ENCODE peak calls at places on chromosome 7, in four cellular contexts. One of them, this sample, is unnamed.

GRCh38 chr7:148264933-148265557 is 325.5 kb upstream of the C7orf33 start:
- DNase-seq in dorsolateral prefrontal cortex: peak
- DNase-seq in progenitor cell of endocrine pancreas: no peak
- DNase-seq in spleen: no peak
- DNase-seq in this sample: no peak

GRCh38 chr7:90717286-90718060 is 121.4 kb downstream of the CDK14 start:
- DNase-seq in dorsolateral prefrontal cortex: no peak
- DNase-seq in progenitor cell of endocrine pancreas: no peak
- DNase-seq in spleen: no peak
- DNase-seq in this sample: no peak

GRCh38 chr7:28700790-28701203 is 257.3 kb downstream of the TRIL start:
- DNase-seq in dorsolateral prefrontal cortex: no peak
- DNase-seq in progenitor cell of endocrine pancreas: no peak
- DNase-seq in spleen: no peak
- DNase-seq in this sample: no peak

GRCh38 chr7:69732203-69732602 is 133.9 kb downstream of the AUTS2 start:
- DNase-seq in dorsolateral prefrontal cortex: no peak
- DNase-seq in progenitor cell of endocrine pancreas: no peak
- DNase-seq in spleen: no peak
- DNase-seq in this sample: no peak

GRCh38 chr7:132049462-132050304 is 493.3 kb upstream of the PODXL start:
- DNase-seq in dorsolateral prefrontal cortex: no peak
- DNase-seq in progenitor cell of endocrine pancreas: peak
- DNase-seq in spleen: no peak
- DNase-seq in this sample: peak

GRCh38 chr7:152909683-152910544 is 150.4 kb downstream of the ACTR3B start:
- DNase-seq in dorsolateral prefrontal cortex: no peak
- DNase-seq in progenitor cell of endocrine pancreas: no peak
- DNase-seq in spleen: no peak
- DNase-seq in this sample: no peak

GRCh38 chr7:47521041-47521795 is 60.7 kb downstream of the TNS3 start:
- DNase-seq in dorsolateral prefrontal cortex: no peak
- DNase-seq in progenitor cell of endocrine pancreas: no peak
- DNase-seq in spleen: peak
- DNase-seq in this sample: no peak

GRCh38 chr7:21941570-21942224 is 4.0 kb downstream of the CDCA7L start:
- DNase-seq in dorsolateral prefrontal cortex: no peak
- DNase-seq in progenitor cell of endocrine pancreas: no peak
- DNase-seq in spleen: no peak
- DNase-seq in this sample: no peak

GRCh38 chr7:151226875-151227782 is at the start of gene ABCF2:
- DNase-seq in dorsolateral prefrontal cortex: peak
- DNase-seq in progenitor cell of endocrine pancreas: peak
- DNase-seq in spleen: peak
- DNase-seq in this sample: peak

GRCh38 chr7:102279537-102280400 is 6.9 kb upstream of the SH2B2 start:
- DNase-seq in dorsolateral prefrontal cortex: no peak
- DNase-seq in progenitor cell of endocrine pancreas: peak
- DNase-seq in spleen: peak
- DNase-seq in this sample: peak

GRCh38 chr7:79199961-79200360 is 253.5 kb downstream of the MAGI2 start:
- DNase-seq in dorsolateral prefrontal cortex: no peak
- DNase-seq in progenitor cell of endocrine pancreas: no peak
- DNase-seq in spleen: no peak
- DNase-seq in this sample: no peak

GRCh38 chr7:50142421-50143113 is 49.5 kb upstream of the ZPBP start:
- DNase-seq in dorsolateral prefrontal cortex: no peak
- DNase-seq in progenitor cell of endocrine pancreas: no peak
- DNase-seq in spleen: no peak
- DNase-seq in this sample: no peak

GRCh38 chr7:48781783-48782182 is 142.6 kb upstream of the CDC14C start:
- DNase-seq in dorsolateral prefrontal cortex: no peak
- DNase-seq in progenitor cell of endocrine pancreas: no peak
- DNase-seq in spleen: no peak
- DNase-seq in this sample: no peak

GRCh38 chr7:101537205-101537604 is 91.9 kb downstream of the MYL10 start:
- DNase-seq in dorsolateral prefrontal cortex: no peak
- DNase-seq in progenitor cell of endocrine pancreas: no peak
- DNase-seq in spleen: no peak
- DNase-seq in this sample: no peak

GRCh38 chr7:137109966-137110930 is 233.3 kb downstream of the PTN start:
- DNase-seq in dorsolateral prefrontal cortex: no peak
- DNase-seq in progenitor cell of endocrine pancreas: no peak
- DNase-seq in spleen: no peak
- DNase-seq in this sample: no peak

GRCh38 chr7:31099451-31100444 is 47.6 kb downstream of the ADCYAP1R1 start:
- DNase-seq in dorsolateral prefrontal cortex: peak
- DNase-seq in progenitor cell of endocrine pancreas: no peak
- DNase-seq in spleen: peak
- DNase-seq in this sample: no peak

GRCh38 chr7:149559711-149560110 is 62.1 kb upstream of the ZNF746 start:
- DNase-seq in dorsolateral prefrontal cortex: no peak
- DNase-seq in progenitor cell of endocrine pancreas: no peak
- DNase-seq in spleen: no peak
- DNase-seq in this sample: no peak

GRCh38 chr7:28330384-28331070 is 81.8 kb upstream of the CREB5 start:
- DNase-seq in dorsolateral prefrontal cortex: no peak
- DNase-seq in progenitor cell of endocrine pancreas: no peak
- DNase-seq in spleen: no peak
- DNase-seq in this sample: no peak

GRCh38 chr7:74023037-74023436 is 4.9 kb upstream of the ELN start:
- DNase-seq in dorsolateral prefrontal cortex: no peak
- DNase-seq in progenitor cell of endocrine pancreas: no peak
- DNase-seq in spleen: no peak
- DNase-seq in this sample: no peak
- TF ChIP-seq CTCF in dorsolateral prefrontal cortex: no peak
- TF ChIP-seq CTCF in progenitor cell of endocrine pancreas: no peak
- TF ChIP-seq CTCF in spleen: no peak
- TF ChIP-seq CTCF in this sample: no peak

DNA sequence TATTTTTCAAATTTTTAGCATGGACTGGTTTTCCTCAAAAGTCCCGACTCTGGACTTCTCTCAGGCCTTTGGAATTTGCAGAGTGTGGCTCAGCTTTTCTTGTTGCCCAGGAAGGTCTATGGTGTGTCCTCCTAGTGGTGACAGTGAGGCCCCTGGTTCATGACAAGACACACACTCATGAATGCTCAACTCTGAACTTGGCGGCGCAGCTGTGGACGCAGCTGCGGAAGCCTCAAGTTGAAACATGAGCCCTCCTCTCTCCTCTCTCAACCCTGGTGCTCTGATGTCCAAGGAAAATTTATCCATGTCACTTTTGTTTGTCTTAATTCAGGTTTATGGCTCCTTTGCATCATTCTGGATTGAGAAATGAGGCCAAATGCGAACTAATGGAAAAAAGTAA is 183.9 kb downstream of the HECW1 start:
- DNase-seq in dorsolateral prefrontal cortex: no peak
- DNase-seq in progenitor cell of endocrine pancreas: no peak
- DNase-seq in spleen: no peak
- DNase-seq in this sample: no peak
- TF ChIP-seq CTCF in dorsolateral prefrontal cortex: peak
- TF ChIP-seq CTCF in progenitor cell of endocrine pancreas: no peak
- TF ChIP-seq CTCF in spleen: no peak
- TF ChIP-seq CTCF in this sample: no peak

DNA sequence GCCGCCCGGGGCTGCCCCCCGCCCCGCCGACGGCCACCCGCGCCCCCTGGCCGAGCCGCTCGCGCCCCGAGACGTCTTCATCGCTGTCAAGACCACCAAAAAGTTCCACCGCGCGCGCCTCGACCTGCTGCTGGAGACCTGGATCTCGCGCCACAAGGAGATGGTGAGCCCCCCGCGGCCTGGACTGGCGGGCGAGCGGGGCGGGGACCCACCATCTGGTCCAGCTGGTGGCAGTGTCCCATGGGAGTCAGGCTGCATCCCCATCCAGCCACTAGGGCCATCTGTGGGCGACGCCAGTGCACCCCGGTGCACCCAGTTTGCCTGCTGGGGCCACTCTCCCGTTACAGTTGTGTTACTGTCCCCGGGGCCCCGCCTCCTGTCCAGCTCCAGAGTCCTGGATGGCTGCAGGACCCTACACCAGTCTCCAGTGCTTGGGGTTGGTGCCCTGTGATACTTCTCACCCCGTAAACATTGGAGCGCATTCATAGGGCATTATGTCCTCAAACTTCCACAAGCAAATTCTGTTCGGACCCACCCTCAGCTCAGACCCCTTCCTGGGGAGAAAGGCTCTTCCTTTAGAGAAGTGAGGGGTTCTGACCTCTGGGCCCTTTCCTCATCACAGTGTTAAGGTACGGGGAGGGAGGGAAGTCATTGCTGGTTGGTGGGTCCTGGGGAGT is 695 bp downstream of the LFNG start:
- DNase-seq in dorsolateral prefrontal cortex: no peak
- DNase-seq in progenitor cell of endocrine pancreas: no peak
- DNase-seq in spleen: peak
- DNase-seq in this sample: no peak
- TF ChIP-seq CTCF in dorsolateral prefrontal cortex: peak
- TF ChIP-seq CTCF in progenitor cell of endocrine pancreas: peak
- TF ChIP-seq CTCF in spleen: no peak
- TF ChIP-seq CTCF in this sample: no peak

DNA sequence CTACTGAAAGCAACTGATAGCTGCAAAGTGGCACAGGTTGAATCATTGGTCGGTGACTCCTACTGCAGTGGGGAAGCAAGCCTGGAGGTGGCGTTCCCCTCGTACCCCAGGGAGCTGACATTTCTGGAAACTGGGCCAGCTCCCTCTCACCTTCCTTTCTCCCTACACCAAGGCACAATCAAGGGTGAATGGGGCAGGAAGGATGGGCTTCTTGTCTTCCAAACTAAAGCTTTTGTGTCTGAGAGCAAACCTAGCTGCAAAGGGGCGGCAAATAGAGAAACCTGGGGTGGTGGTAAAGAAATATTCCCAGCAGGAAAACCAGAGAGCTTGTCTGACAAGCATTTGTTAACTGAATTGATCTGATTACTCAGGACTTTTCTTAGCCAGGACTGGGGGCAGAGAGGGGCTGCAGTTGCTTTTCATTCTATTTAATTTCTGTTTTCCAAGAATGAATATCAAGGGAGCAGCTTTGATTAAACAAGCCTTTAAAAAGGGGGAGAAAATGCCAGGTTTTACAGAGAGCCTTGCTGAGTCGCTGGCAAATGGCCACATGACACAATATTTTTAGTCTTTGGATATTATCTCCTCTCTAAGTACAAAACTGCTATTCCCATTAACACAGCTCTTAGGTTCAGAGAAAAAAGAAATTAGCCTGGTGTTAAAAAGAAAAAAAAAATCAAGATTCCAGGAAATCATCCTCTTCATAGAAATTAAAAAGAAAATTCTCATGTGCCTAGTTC is 27.8 kb downstream of the CDHR3 start:
- DNase-seq in dorsolateral prefrontal cortex: no peak
- DNase-seq in progenitor cell of endocrine pancreas: no peak
- DNase-seq in spleen: no peak
- DNase-seq in this sample: peak
- TF ChIP-seq CTCF in dorsolateral prefrontal cortex: no peak
- TF ChIP-seq CTCF in progenitor cell of endocrine pancreas: peak
- TF ChIP-seq CTCF in spleen: no peak
- TF ChIP-seq CTCF in this sample: no peak

DNA sequence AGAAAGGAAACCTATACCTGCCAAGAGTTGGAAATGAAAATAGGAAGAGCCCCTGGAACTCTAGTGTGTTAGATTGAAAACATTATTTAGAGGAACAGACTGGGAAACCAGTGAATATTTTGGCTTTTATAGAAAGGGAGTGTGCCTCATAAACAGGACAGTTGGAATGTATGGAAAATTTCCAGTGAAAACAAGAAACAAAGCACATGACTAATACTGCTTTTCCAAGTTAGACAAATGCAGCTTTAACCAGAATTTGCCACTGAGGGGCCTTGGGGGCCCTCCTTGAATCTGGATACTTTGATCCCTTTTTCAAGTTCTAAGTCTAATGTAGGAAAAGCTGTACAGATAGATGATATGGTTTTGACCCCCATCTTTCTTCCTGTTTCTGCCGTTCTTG is 21.2 kb downstream of the ITGB8 start:
- DNase-seq in dorsolateral prefrontal cortex: no peak
- DNase-seq in progenitor cell of endocrine pancreas: no peak
- DNase-seq in spleen: no peak
- DNase-seq in this sample: no peak
- TF ChIP-seq CTCF in dorsolateral prefrontal cortex: no peak
- TF ChIP-seq CTCF in progenitor cell of endocrine pancreas: no peak
- TF ChIP-seq CTCF in spleen: no peak
- TF ChIP-seq CTCF in this sample: no peak

GRCh38 chr7:76512941-76513816 is 2.8 kb downstream of the UPK3B start:
- DNase-seq in dorsolateral prefrontal cortex: no peak
- DNase-seq in progenitor cell of endocrine pancreas: no peak
- DNase-seq in spleen: peak
- DNase-seq in this sample: peak
- TF ChIP-seq CTCF in dorsolateral prefrontal cortex: no peak
- TF ChIP-seq CTCF in progenitor cell of endocrine pancreas: peak
- TF ChIP-seq CTCF in spleen: no peak
- TF ChIP-seq CTCF in this sample: peak

GRCh38 chr7:108875139-108875538 is 305.5 kb downstream of the DNAJB9 start:
- DNase-seq in dorsolateral prefrontal cortex: no peak
- DNase-seq in progenitor cell of endocrine pancreas: no peak
- DNase-seq in spleen: no peak
- DNase-seq in this sample: no peak
- TF ChIP-seq CTCF in dorsolateral prefrontal cortex: no peak
- TF ChIP-seq CTCF in progenitor cell of endocrine pancreas: peak
- TF ChIP-seq CTCF in spleen: no peak
- TF ChIP-seq CTCF in this sample: no peak

GRCh38 chr7:3994764-3995163 is 687.3 kb upstream of the FOXK1 start:
- DNase-seq in dorsolateral prefrontal cortex: no peak
- DNase-seq in progenitor cell of endocrine pancreas: no peak
- DNase-seq in spleen: no peak
- DNase-seq in this sample: no peak

GRCh38 chr7:3998060-3998459 is 684.0 kb upstream of the FOXK1 start:
- DNase-seq in dorsolateral prefrontal cortex: no peak
- DNase-seq in progenitor cell of endocrine pancreas: no peak
- DNase-seq in spleen: no peak
- DNase-seq in this sample: no peak

GRCh38 chr7:3992841-3993240 is 689.3 kb upstream of the FOXK1 start:
- DNase-seq in dorsolateral prefrontal cortex: no peak
- DNase-seq in progenitor cell of endocrine pancreas: no peak
- DNase-seq in spleen: no peak
- DNase-seq in this sample: no peak

GRCh38 chr7:3991771-3992231 is 690.3 kb upstream of the FOXK1 start:
- DNase-seq in dorsolateral prefrontal cortex: no peak
- DNase-seq in progenitor cell of endocrine pancreas: no peak
- DNase-seq in spleen: no peak
- DNase-seq in this sample: no peak

DNA sequence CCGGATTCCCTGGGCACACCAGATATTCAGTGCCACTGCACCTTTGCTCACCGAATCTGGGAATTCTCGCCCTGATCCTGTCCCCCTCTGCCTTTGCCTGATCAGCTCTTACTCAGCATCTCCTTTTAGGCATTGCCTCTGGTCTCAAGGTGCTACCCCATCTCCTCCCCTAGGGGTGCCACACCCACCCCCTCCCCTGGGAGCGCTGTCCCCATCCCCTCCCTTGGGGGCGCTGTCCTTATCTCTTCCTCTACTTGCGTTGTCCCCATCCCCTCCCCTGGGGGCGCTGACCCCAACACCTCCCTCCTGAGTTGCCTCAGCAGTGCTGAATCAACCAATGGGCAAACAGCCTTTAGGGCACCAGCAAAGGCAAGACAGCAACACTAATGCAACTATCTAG is 686.9 kb upstream of the FOXK1 start:
- DNase-seq in dorsolateral prefrontal cortex: no peak
- DNase-seq in progenitor cell of endocrine pancreas: no peak
- DNase-seq in spleen: no peak
- DNase-seq in this sample: no peak
- TF ChIP-seq CTCF in dorsolateral prefrontal cortex: no peak
- TF ChIP-seq CTCF in progenitor cell of endocrine pancreas: peak
- TF ChIP-seq CTCF in spleen: no peak
- TF ChIP-seq CTCF in this sample: peak

This sample was measured in endothelial cell.